ENCODE peak calls at places on chromosome 11, in four cellular contexts. Q is HepG2, D is H1, B is K562. E is an unnamed sample.

GRCh38 chr11:72606362-72607100 is 67.7 kb downstream of the PDE2A start:
- DNase-seq in Q (no peak), D (no peak), B (no peak), E (no peak)

GRCh38 chr11:132234878-132235277 is 864.5 kb downstream of the NTM start:
- DNase-seq in Q (no peak), D (no peak), B (no peak), E (no peak)

GRCh38 chr11:123702137-123702536 is 39.3 kb downstream of the ZNF202 start:
- DNase-seq in Q (no peak), D (no peak), B (no peak), E (peak)

GRCh38 chr11:121508449-121508848 is 55.7 kb upstream of the SORL1-AS1 start:
- DNase-seq in Q (no peak), D (no peak), B (no peak), E (no peak)

GRCh38 chr11:14396289-14396688 is 37.3 kb upstream of the RRAS2 start:
- DNase-seq in Q (no peak), D (no peak), B (no peak), E (no peak)

GRCh38 chr11:6682591-6682935 is 577 bp downstream of the MRPL17 start:
- DNase-seq in Q (no peak), D (no peak), B (no peak), E (no peak)

GRCh38 chr11:31246451-31247165 is 122.9 kb downstream of the DCDC1 start:
- DNase-seq in Q (no peak), D (no peak), B (no peak), E (no peak)

GRCh38 chr11:101881586-101881985 is 33.2 kb upstream of the CEP126 start:
- DNase-seq in Q (no peak), D (no peak), B (no peak), E (no peak)

GRCh38 chr11:19281555-19281954 is 40.8 kb upstream of the E2F8 start:
- DNase-seq in Q (no peak), D (no peak), B (no peak), E (no peak)

GRCh38 chr11:59756496-59756840 is 1.3 kb downstream of the STX3 start:
- DNase-seq in Q (no peak), D (no peak), B (no peak), E (no peak)

GRCh38 chr11:104279587-104279986 is 115.6 kb upstream of the PDGFD start:
- DNase-seq in Q (no peak), D (no peak), B (no peak), E (no peak)

GRCh38 chr11:5364214-5364613 is 12.9 kb downstream of the OR51B6 start:
- DNase-seq in Q (no peak), D (no peak), B (no peak), E (no peak)

GRCh38 chr11:46290598-46291309 is 13.3 kb downstream of the CREB3L1 start:
- DNase-seq in Q (no peak), D (peak), B (peak), E (no peak)

GRCh38 chr11:12137938-12138731 is 27.7 kb downstream of the MICAL2 start:
- DNase-seq in Q (no peak), D (no peak), B (no peak), E (no peak)

GRCh38 chr11:126515501-126515900 is 160.0 kb downstream of the ST3GAL4 start:
- DNase-seq in Q (no peak), D (no peak), B (no peak), E (no peak)

GRCh38 chr11:76759092-76759491 is 24.1 kb upstream of the TSKU start:
- DNase-seq in Q (no peak), D (no peak), B (no peak), E (no peak)

GRCh38 chr11:11568651-11569229 is 53.1 kb downstream of the GALNT18 start:
- DNase-seq in Q (no peak), D (no peak), B (no peak), E (peak)

GRCh38 chr11:14969922-14970323 is 2.2 kb downstream of the CALCA start:
- DNase-seq in Q (peak), D (peak), B (peak), E (no peak)

GRCh38 chr11:85541683-85542082 is 85.5 kb downstream of the DLG2 start:
- DNase-seq in Q (no peak), D (no peak), B (no peak), E (no peak)

GRCh38 chr11:27468643-27469332 is 3.8 kb downstream of the LGR4 start:
- DNase-seq in Q (no peak), D (no peak), B (no peak), E (no peak)

GRCh38 chr11:26335903-26336302 is 4.0 kb downstream of the ANO3 start:
- DNase-seq in Q (no peak), D (no peak), B (no peak), E (no peak)

DNA sequence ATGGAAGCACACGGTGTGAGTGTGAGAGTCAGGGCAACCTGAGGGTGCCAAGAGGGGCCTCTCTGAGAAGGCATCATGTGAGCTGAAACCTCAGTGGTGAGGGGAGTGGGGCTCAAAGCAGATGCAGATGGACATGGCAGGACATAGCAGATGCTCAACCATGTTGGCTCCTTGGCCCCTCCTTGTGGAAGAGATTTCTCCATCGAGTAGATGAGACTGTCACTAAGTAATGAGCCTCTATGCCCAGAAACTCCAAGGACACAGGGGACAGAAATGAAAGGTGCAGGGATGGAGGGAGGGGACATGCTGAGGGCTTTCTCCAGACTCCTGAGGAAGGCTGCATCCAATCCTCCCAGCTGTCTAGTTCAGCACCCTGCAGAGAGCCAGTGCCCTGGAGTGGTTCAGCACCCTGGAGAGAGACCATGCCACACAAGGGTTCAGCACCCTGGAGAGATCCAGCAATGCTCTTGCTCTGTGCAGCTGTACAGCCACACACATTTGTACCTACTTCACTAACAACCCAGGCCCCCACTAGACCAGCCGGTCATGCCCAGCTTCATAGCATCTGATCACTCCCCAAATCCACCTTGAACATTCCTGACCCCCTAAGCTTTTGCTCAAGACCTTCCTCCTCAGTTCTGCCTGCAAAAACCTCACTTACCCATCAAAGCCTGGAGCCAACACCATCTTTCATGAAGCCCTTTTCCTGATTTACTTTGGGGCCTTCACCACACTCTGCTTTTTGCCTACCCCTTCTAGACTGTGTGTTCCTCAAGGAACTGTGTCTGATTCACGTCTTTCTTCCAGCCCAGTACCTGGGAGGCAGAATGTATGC is 252.0 kb downstream of the CTTN start:
- DNase-seq in Q (peak), D (peak), B (peak), E (no peak)
- TF ChIP-seq POLR2AphosphoS5 in Q (no peak), D (no peak), B (no peak), E (no peak)

GRCh38 chr11:40958707-40959106 is 500.7 kb downstream of the LRRC4C start:
- DNase-seq in Q (no peak), D (no peak), B (no peak), E (no peak)
- TF ChIP-seq KDM1A in Q (no peak), D (no peak), B (no peak), E (no peak)

GRCh38 chr11:75344186-75344585 is 7.3 kb downstream of the ARRB1 start:
- DNase-seq in Q (no peak), D (no peak), B (no peak), E (no peak)

GRCh38 chr11:75342231-75342918 is 9.1 kb downstream of the ARRB1 start:
- DNase-seq in Q (no peak), D (no peak), B (no peak), E (no peak)

GRCh38 chr11:75344761-75345454 is 6.6 kb downstream of the ARRB1 start:
- DNase-seq in Q (no peak), D (no peak), B (no peak), E (no peak)

GRCh38 chr11:75341583-75341982 is 9.9 kb downstream of the ARRB1 start:
- DNase-seq in Q (no peak), D (no peak), B (no peak), E (no peak)

DNA sequence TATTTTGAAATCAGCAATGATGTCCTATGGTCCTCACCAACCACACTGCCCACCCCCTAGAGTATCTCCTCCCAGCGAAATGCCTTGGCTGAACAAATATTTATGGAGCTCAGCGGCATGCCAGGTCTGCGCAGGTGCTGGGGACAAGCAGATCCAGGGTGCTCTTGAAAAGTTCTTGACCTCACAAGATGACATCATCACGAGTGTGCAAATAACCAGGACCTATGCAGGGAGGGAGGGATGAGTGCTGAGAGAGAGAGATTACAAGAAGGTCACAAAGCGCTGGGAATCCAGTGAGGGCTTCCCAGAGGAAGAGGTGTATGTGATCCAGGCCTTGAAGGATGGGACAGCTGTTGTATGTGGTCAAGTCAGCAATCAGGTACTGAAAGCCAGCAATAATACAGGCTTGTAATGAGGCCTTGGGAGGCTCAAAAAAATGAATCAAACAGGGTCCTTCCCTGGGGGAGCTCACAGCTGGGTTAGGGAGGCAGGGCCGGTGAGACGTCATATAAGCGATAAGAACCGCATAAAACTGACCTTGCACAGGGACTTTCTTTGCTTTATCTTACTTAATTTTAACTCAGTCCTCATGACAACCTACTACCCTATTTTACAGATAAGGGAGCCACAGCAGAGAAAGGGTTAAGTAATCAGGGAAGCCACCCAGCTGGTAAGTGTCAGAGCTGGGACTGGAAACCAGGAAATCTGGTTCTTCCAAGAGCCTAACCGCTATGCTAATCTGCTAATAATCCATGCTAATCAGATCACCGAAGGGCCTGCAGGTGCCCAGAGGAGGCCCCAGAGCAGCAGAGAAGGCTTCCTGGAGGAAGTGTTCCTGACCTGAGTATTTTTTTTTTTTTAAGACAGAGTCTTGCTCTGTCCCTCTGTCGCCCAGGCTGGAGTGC is 8.2 kb downstream of the ARRB1 start:
- DNase-seq in Q (peak), D (no peak), B (peak), E (no peak)
- TF ChIP-seq POLR2AphosphoS5 in Q (no peak), D (no peak), B (no peak), E (no peak)

DNA sequence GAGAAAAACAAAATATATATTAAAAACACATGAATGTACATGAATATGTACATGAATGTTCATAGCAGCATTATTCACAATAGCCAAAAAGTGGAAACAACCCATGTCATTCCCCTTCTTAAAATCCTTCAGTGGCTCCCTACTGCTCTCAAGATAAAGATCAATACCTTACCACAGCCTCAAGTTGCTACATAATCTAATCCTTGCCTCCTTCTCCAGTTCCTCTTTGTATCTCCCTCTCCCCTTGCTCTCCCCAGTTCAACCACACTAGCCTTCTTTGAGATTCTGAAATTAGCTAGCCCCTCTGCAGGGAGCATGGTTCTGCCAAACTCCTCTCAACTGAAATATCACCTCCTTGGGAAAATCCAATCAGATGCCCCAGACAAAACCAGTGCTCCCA is 28.1 kb downstream of the MTMR2 start:
- DNase-seq in Q (no peak), D (no peak), B (no peak), E (no peak)
- TF ChIP-seq KDM1A in Q (no peak), D (no peak), B (no peak), E (no peak)

GRCh38 chr11:23856654-23857053 is 640.2 kb upstream of the LUZP2 start:
- DNase-seq in Q (no peak), D (no peak), B (no peak), E (no peak)
- TF ChIP-seq POLR2AphosphoS5 in Q (no peak), D (no peak), B (no peak), E (no peak)

DNA sequence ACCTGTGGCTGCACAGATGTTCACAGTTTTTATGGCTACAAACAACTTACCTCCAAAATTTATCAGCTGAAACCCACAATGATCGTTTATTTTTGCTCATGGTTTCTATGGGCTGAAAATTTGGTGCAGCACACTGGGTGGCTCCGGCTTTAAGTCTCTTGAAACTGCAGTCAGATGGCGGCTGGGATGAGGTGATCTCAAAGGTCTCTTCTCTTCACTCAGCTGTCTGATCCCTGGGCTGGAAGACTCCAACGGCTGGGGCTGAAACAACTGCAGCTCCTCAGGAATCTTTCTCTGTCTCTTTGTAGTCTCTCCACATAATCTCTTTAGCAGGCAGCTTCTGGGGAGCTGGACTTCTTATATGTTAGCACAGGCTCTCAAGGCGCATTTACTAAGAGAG is 117.3 kb upstream of the FAT3 start:
- DNase-seq in Q (no peak), D (no peak), B (no peak), E (no peak)
- TF ChIP-seq KDM1A in Q (no peak), D (no peak), B (no peak), E (no peak)

DNA sequence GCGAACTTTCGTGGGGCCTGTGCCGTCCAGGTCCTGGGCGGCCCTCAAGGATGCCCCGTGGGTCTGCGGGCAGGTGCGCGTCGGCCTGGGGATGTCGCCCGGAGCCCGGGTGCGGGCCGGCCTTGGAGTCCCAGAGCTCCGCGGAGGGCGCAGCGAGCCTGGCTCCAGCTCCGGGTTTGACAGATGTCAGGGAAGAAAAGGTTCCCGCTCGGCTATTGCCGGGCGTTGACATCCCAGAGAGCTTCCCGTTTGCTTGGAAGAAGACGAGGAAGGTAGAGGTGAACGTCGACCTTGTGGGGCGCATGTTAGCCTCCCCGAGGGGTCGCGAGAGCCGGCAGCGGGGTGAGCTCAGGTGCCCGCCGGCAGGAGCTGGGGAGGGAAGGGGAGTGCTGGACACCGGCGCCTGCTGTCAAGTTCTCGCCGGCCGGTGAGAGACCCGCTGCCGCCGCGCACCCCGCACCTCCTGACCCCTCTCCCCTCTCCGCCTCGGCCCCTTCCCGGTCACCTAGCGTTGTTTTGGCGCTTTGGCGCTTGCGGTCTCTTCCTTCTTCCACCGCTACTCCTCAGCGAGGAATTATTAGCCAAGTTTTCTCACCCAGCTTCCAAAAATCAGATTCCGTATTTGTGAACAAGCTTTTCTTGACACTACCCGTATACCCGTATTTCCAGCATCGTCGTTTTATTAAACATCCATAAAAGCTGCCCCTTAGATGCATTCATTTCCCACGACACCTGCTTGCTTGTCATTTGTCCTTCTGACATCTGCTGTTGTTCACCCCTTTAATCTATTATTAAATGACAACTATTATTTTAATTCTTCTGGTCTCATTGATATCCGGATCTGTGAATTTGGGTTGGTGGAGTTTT is 1.3 kb downstream of the BMAL1 start:
- DNase-seq in Q (no peak), D (peak), B (no peak), E (no peak)
- TF ChIP-seq POLR2AphosphoS5 in Q (no peak), D (no peak), B (no peak), E (no peak)